ENCODE peak calls at places on chromosomes 7 and 10, in four cellular contexts. S is H9, I is IMR-90, F is H1. Q is an unnamed sample.
A peak's percentile ranks its signal among the peaks of the same experiment; 100 is the strongest.

GRCh38 chr10:71868192-71868697 is 17.2 kb upstream of the PSAP start:
- DNase-seq in S (no peak), I (peak; percentile 70), F (no peak), Q (peak; percentile 90)

GRCh38 chr7:120028636-120029035 is 244.3 kb upstream of the KCND2 start:
- DNase-seq in S (no peak), I (peak; percentile 80), F (no peak), Q (no peak)

GRCh38 chr10:132632851-132633684 is 95.5 kb downstream of the INPP5A start:
- DNase-seq in S (no peak), I (peak; percentile 60), F (no peak), Q (peak; percentile 34)

GRCh38 chr7:4774804-4775280 is 581 bp upstream of the AP5Z1 start:
- DNase-seq in S (no peak), I (peak; percentile 75), F (no peak), Q (no peak)

GRCh38 chr10:18214692-18215563 is 74.7 kb downstream of the CACNB2 start:
- DNase-seq in S (peak; percentile 41), I (peak; percentile 73), F (peak; percentile 59), Q (peak; percentile 67)

GRCh38 chr7:81232084-81232799 is 313.4 kb upstream of the SEMA3C start:
- DNase-seq in S (no peak), I (no peak), F (no peak), Q (no peak)

GRCh38 chr7:21352540-21353387 is 75.1 kb upstream of the SP4 start:
- DNase-seq in S (no peak), I (no peak), F (no peak), Q (no peak)

GRCh38 chr7:114825423-114825951 is 96.4 kb upstream of the MDFIC start:
- DNase-seq in S (peak; percentile 71), I (no peak), F (peak; percentile 51), Q (no peak)

GRCh38 chr7:117631652-117632051 is 151.8 kb downstream of the CFTR start:
- DNase-seq in S (no peak), I (no peak), F (no peak), Q (no peak)

GRCh38 chr10:18087398-18087797 is 52.8 kb upstream of the CACNB2 start:
- DNase-seq in S (no peak), I (peak; percentile 27), F (no peak), Q (no peak)

GRCh38 chr7:85001493-85002345 is 185.1 kb downstream of the SEMA3D start:
- DNase-seq in S (no peak), I (no peak), F (no peak), Q (peak; percentile 16)

GRCh38 chr7:128446306-128446705 is 9.4 kb upstream of the HILPDA start:
- DNase-seq in S (no peak), I (no peak), F (no peak), Q (no peak)

GRCh38 chr10:26881600-26882331 is 21.0 kb upstream of the ABI1 start:
- DNase-seq in S (no peak), I (peak; percentile 76), F (no peak), Q (peak; percentile 77)

GRCh38 chr7:73725703-73726466 is 6.4 kb upstream of the STX1A start:
- DNase-seq in S (peak; percentile 93), I (peak; percentile 53), F (peak; percentile 100), Q (peak; percentile 67)

GRCh38 chr7:31892099-31892787 is 178.0 kb downstream of the PDE1C start:
- DNase-seq in S (no peak), I (no peak), F (no peak), Q (no peak)

GRCh38 chr10:119832956-119833355 is 39.7 kb downstream of the MCMBP start:
- DNase-seq in S (no peak), I (no peak), F (no peak), Q (no peak)

GRCh38 chr7:2628137-2628482 is 3.7 kb upstream of the TTYH3 start:
- DNase-seq in S (no peak), I (no peak), F (no peak), Q (no peak)

GRCh38 chr10:95543459-95543858 is 17.7 kb downstream of the SORBS1 start:
- DNase-seq in S (no peak), I (no peak), F (no peak), Q (no peak)

GRCh38 chr7:105376901-105377533 is 11.7 kb downstream of the SRPK2 start:
- DNase-seq in S (peak; percentile 49), I (no peak), F (no peak), Q (no peak)

GRCh38 chr7:47471831-47472230 is 110.1 kb downstream of the TNS3 start:
- DNase-seq in S (no peak), I (no peak), F (no peak), Q (no peak)

GRCh38 chr7:47474211-47474936 is 107.5 kb downstream of the TNS3 start:
- DNase-seq in S (no peak), I (peak; percentile 28), F (no peak), Q (peak; percentile 52)

GRCh38 chr7:47474937-47475879 is 106.7 kb downstream of the TNS3 start:
- DNase-seq in S (peak; percentile 93), I (peak; percentile 96), F (no peak), Q (peak; percentile 99)

GRCh38 chr7:47472444-47473157 is 109.3 kb downstream of the TNS3 start:
- DNase-seq in S (no peak), I (no peak), F (no peak), Q (no peak)

GRCh38 chr7:47473499-47474210 is 108.3 kb downstream of the TNS3 start:
- DNase-seq in S (no peak), I (peak; percentile 58), F (no peak), Q (no peak)
- H3K27ac ChIP-seq in S (no peak overlapping the region), I (no peak overlapping the region), F (no peak overlapping the region), Q (no peak overlapping the region)

GRCh38 chr7:70322786-70323185 is 724.5 kb downstream of the AUTS2 start:
- DNase-seq in S (no peak), I (no peak), F (no peak), Q (no peak)
- H2AK5ac ChIP-seq in S (no peak overlapping the region), I (no peak overlapping the region), F (no peak overlapping the region), Q (no peak overlapping the region)

GRCh38 chr7:69445549-69445948 is 152.7 kb upstream of the AUTS2 start:
- DNase-seq in S (no peak), I (no peak), F (no peak), Q (no peak)
- H3K18ac ChIP-seq in S (no peak overlapping the region), I (no peak overlapping the region), F (no peak overlapping the region), Q (no peak overlapping the region)

DNA sequence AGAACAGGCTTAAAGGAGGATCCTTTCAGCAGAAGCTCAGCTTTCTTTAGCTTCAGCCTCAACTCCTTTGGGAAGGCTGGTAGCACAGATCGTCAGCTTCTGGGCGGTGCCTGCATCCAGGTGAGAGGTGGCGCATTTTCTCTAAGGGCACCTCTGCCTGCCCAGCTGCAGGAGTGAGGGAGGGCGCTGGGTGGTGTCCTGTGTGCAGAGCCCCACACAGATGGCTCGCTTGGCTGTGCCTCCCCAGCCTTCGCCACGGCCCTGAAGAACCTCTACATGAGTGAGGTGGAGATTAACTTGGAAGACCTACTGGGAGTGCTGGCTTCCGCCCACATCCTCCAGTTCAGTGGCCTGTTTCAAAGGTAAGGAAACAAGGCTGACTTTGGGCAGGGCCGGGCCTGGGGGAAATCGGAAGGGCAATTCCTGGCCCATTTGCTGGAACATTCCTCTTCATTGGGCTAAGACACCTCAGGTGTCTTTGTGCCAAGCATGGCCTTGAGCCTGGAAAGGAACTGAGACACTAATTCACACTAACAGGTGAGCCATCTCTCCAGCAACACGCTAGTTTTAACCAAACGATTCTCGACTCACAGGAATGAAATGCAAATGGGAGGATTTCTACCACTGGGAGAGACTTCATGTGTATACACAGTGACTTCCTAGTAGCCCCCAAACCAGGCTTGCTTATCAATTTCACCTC is 19.9 kb downstream of the BTBD16 start:
- DNase-seq in S (no peak), I (no peak), F (no peak), Q (no peak)
- H3K27ac ChIP-seq in S (no peak overlapping the region), I (no peak overlapping the region), F (no peak overlapping the region), Q (no peak overlapping the region)

GRCh38 chr7:30732606-30733005 is 19.3 kb upstream of the INMT start:
- DNase-seq in S (no peak), I (no peak), F (no peak), Q (no peak)

GRCh38 chr7:30733691-30734090 is 18.2 kb upstream of the INMT start:
- DNase-seq in S (no peak), I (no peak), F (no peak), Q (no peak)

GRCh38 chr7:30731619-30732018 is 20.3 kb upstream of the INMT start:
- DNase-seq in S (no peak), I (no peak), F (no peak), Q (no peak)

GRCh38 chr7:30734497-30734896 is 17.4 kb upstream of the INMT start:
- DNase-seq in S (no peak), I (no peak), F (no peak), Q (no peak)

DNA sequence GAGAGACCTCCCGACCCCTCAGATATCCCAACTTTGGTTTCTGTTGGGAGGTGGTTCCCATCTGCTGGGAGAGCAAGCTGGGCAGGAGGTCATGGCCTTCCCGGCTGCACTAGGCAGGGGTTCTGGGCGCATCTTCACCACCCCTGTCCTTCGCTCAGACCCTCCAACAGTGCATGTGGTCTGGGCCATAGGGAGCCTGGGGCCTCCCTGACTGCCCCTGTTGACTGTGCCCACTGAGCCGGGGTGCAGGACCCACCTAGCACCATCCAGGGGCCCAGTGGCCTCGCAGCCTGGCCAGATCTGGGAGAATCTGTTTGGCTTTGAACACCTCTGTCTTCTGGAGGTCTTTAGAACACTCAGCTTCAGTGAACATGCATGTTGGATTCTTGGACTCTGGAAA is 18.7 kb upstream of the INMT start:
- DNase-seq in S (no peak), I (no peak), F (no peak), Q (no peak)
- H2AK5ac ChIP-seq in S (no peak overlapping the region), I (no peak overlapping the region), F (no peak overlapping the region), Q (no peak overlapping the region)